ENCODE peak calls at places on chromosome 1, in six cellular contexts. E is lower leg skin, I is fibroblast of lung, L is GM13977, Z is breast epithelium, H is left ventricle myocardium inferior. V is an unnamed sample.

GRCh38 chr1:91795601-91796389 is 90.2 kb downstream of the TGFBR3 start:
- DNase-seq in Z (no peak), H (no peak), L (no peak), E (no peak), I (peak; percentile 89), V (peak; percentile 86)

GRCh38 chr1:32696041-32696440 is 6.5 kb downstream of the SYNC start:
- DNase-seq in E (no peak), I (no peak), Z (no peak), H (no peak), L (no peak), V (no peak)

GRCh38 chr1:39981957-39982356 is 27.0 kb downstream of the MFSD2A start:
- DNase-seq in L (no peak), E (no peak), H (no peak), I (peak; percentile 73), Z (peak; percentile 76), V (peak; percentile 30)

GRCh38 chr1:215623162-215623561 is 56.1 kb downstream of the KCTD3 start:
- DNase-seq in L (no peak), E (no peak), H (no peak), I (peak; percentile 45), Z (no peak), V (peak; percentile 25)

GRCh38 chr1:105894006-105894405 is 1162.5 kb upstream of the PRMT6 start:
- DNase-seq in I (no peak), Z (no peak), E (no peak), L (no peak), H (no peak), V (no peak)

GRCh38 chr1:228814091-228814610 is 78.9 kb downstream of the RHOU start:
- DNase-seq in E (no peak), L (no peak), Z (no peak), H (no peak), I (no peak), V (no peak)

GRCh38 chr1:112849425-112849966 is 106.5 kb downstream of the SLC16A1 start:
- DNase-seq in L (no peak), Z (no peak), H (peak; percentile 22), I (peak; percentile 34), E (no peak), V (no peak)

GRCh38 chr1:177355575-177355974 is 184.8 kb downstream of the BRINP2 start:
- DNase-seq in Z (no peak), E (no peak), I (peak; percentile 47), L (peak; percentile 11), H (no peak), V (no peak)

GRCh38 chr1:230377851-230378250 is 48.3 kb downstream of the PGBD5 start:
- DNase-seq in I (no peak), E (no peak), Z (no peak), H (no peak), L (no peak), V (no peak)

GRCh38 chr1:112284796-112285195 is 111.2 kb upstream of the CTTNBP2NL start:
- DNase-seq in Z (no peak), L (no peak), H (no peak), I (no peak), E (no peak), V (no peak)

GRCh38 chr1:113388017-113388620 is 2.2 kb upstream of the MAGI3 start:
- DNase-seq in L (no peak), H (no peak), I (no peak), E (no peak), Z (no peak), V (no peak)

GRCh38 chr1:81670286-81670685 is 130.4 kb upstream of the ADGRL2 start:
- DNase-seq in Z (peak; percentile 66), L (no peak), E (peak; percentile 39), H (peak; percentile 65), I (peak; percentile 97), V (peak; percentile 67)

GRCh38 chr1:220890582-220890981 is 11.3 kb downstream of the HLX start:
- DNase-seq in L (peak; percentile 12), H (no peak), E (no peak), Z (no peak), I (no peak), V (no peak)

GRCh38 chr1:196372896-196373536 is 235.2 kb downstream of the KCNT2 start:
- DNase-seq in Z (no peak), E (no peak), H (no peak), I (peak; percentile 60), L (peak; percentile 13), V (peak; percentile 8)

GRCh38 chr1:200035397-200035955 is 8.0 kb downstream of the NR5A2 start:
- DNase-seq in E (no peak), Z (no peak), L (no peak), I (no peak), H (no peak), V (no peak)

GRCh38 chr1:202576816-202577215 is 133.4 kb downstream of the SYT2 start:
- DNase-seq in I (peak; percentile 93), H (no peak), E (no peak), L (no peak), Z (peak; percentile 65), V (peak; percentile 86)

GRCh38 chr1:210358511-210359148 is 29.9 kb downstream of the HHAT start:
- DNase-seq in E (no peak), L (no peak), Z (no peak), H (no peak), I (no peak), V (no peak)

GRCh38 chr1:1841575-1841991 is 49.3 kb downstream of the GNB1 start:
- DNase-seq in I (peak; percentile 47), E (no peak), L (no peak), H (no peak), Z (no peak), V (no peak)

GRCh38 chr1:19010995-19011696 is 54.7 kb upstream of the IFFO2 start:
- DNase-seq in H (peak; percentile 32), I (peak; percentile 99), Z (peak; percentile 94), L (peak; percentile 72), E (peak; percentile 69), V (peak; percentile 87)

GRCh38 chr1:69791311-69791710 is 223.6 kb downstream of the LRRC7 start:
- DNase-seq in I (peak; percentile 27), H (no peak), E (no peak), Z (no peak), L (no peak), V (no peak)

GRCh38 chr1:77382361-77382760 is 100.5 kb downstream of the AK5 start:
- DNase-seq in E (no peak), H (no peak), I (peak; percentile 32), L (no peak), Z (no peak), V (no peak)

GRCh38 chr1:178093958-178094751 is at the start of gene RASAL2:
- DNase-seq in L (peak; percentile 71), Z (peak; percentile 39), I (peak; percentile 51), E (peak; percentile 45), H (peak; percentile 73), V (no peak)

GRCh38 chr1:11473635-11474034 is 5.3 kb upstream of the DISP3 start:
- DNase-seq in L (no peak), Z (no peak), E (no peak), I (no peak), H (no peak), V (no peak)

GRCh38 chr1:176790771-176791170 is 327.8 kb downstream of the PAPPA2 start:
- DNase-seq in E (no peak), I (no peak), H (no peak), L (no peak), Z (no peak), V (no peak)

GRCh38 chr1:243746736-243747135 is 103.3 kb downstream of the AKT3 start:
- DNase-seq in Z (no peak), I (no peak), E (no peak), H (no peak), L (no peak), V (no peak)

GRCh38 chr1:21866629-21867009 is 54.6 kb downstream of the LDLRAD2 start:
- DNase-seq in I (no peak), L (no peak), E (no peak), H (no peak), Z (no peak), V (no peak)

GRCh38 chr1:72037745-72038343 is 244.5 kb downstream of the NEGR1 start:
- DNase-seq in L (peak; percentile 11), Z (no peak), I (peak; percentile 62), H (no peak), E (no peak), V (peak; percentile 11)

GRCh38 chr1:54359393-54360162 is 46.6 kb downstream of the SSBP3 start:
- DNase-seq in I (no peak), E (no peak), Z (no peak), L (no peak), H (no peak), V (no peak)
- TF ChIP-seq CTCF in I (no peak), E (no peak), Z (no peak), L (no peak), H (no peak), V (no peak)

GRCh38 chr1:25810341-25811299 is 9.1 kb upstream of the MTFR1L start:
- DNase-seq in Z (peak; percentile 44), I (peak; percentile 41), L (peak; percentile 85), H (peak; percentile 73), E (no peak), V (no peak)

GRCh38 chr1:25809283-25809926 is 9.4 kb downstream of the SELENON start:
- DNase-seq in I (no peak), H (no peak), L (no peak), E (no peak), Z (peak; percentile 76), V (no peak)

GRCh38 chr1:25807480-25808390 is 7.7 kb downstream of the SELENON start:
- DNase-seq in Z (no peak), H (no peak), L (no peak), I (no peak), E (no peak), V (no peak)

GRCh38 chr1:25809929-25810328 is 9.8 kb upstream of the MTFR1L start:
- DNase-seq in E (no peak), L (no peak), Z (no peak), I (no peak), H (no peak), V (no peak)

DNA sequence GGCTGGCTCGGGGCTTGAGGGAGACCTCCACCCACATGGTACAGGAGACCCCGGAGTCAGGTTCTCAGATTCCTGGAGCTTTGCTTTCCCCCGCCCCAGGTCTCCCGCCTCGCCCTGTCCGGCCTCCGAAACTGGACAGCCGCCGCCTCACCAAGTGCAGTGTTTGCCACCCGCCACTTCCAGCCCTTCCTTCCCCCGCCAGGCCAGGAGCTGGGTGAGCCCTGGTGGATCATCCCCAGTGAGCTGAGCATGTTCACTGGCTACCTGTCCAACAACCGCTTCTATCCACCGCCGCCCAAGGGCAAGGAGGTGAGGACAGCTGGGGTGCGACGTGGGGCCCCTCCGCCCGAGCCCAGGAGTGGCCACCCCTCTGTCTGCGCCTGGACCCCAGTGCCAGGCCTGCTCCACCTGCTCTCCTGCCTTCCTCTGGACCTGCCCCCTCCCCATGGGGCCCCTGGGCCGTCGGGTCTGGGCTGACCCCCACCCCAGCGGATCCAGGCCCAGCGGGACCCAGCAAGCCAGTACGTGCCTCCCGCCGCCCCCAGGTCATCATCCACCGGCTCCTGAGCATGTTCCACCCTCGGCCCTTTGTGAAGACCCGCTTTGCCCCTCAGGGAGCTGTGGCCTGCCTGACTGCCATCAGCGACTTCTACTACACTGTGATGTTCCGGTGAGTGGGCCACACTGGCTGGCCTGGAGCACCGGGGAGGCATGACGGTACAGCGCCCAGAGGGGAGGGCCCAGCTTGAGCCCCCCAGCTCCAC is 8.7 kb downstream of the SELENON start:
- DNase-seq in Z (no peak), L (no peak), I (no peak), E (no peak), H (no peak), V (no peak)
- TF ChIP-seq CTCF in Z (no peak), L (no peak), I (no peak), E (no peak), H (no peak), V (no peak)

GRCh38 chr1:43990271-43991199 is 864 bp upstream of the CCDC24 start:
- DNase-seq in Z (no peak), I (no peak), H (no peak), L (no peak), E (no peak), V (no peak)
- TF ChIP-seq CTCF in Z (no peak), I (no peak), H (no peak), L (peak; percentile 25), E (no peak), V (peak; percentile 10)

GRCh38 chr1:173868266-173869107 is at the start of gene ZBTB37:
- DNase-seq in H (peak; percentile 88), I (no peak), L (peak; percentile 85), E (peak; percentile 89), Z (peak; percentile 90), V (peak; percentile 27)
- TF ChIP-seq CTCF in H (no peak), I (no peak), L (no peak), E (no peak), Z (no peak), V (no peak)